ENCODE peak calls at places on chromosomes 1 and 21, in six cellular contexts. B is ecto neural progenitor cell; A is ureter; W is activated T-helper 1 cell treated with anti-CD3 and anti-CD28 coated beads, Interleukin-12 subunit alpha, Interleukin-12 subunit beta, Interleukin-2, Interleukin-4 antibody, amounts not matched to agents 30 ng/mL and 10 ng/mL and 1 ng/mL, durations not matched to agents 14 hours and 24 hours and 36 hours; N is lower lobe of right lung; U is GM19239. J is an unnamed sample.

GRCh38 chr1:36300526-36300925 is 5.6 kb upstream of the SH3D21 start:
- DNase-seq in B (no peak), A (no peak), W (no peak), N (no peak), U (no peak), J (no peak)

GRCh38 chr1:89953072-89953626 is 41.8 kb upstream of the ZNF326 start:
- DNase-seq in B (no peak), A (peak), W (no peak), N (no peak), U (no peak), J (no peak)

GRCh38 chr21:43193088-43193650 is 24.4 kb downstream of the CRYAA start:
- DNase-seq in B (peak), A (peak), W (no peak), N (no peak), U (no peak), J (peak)

GRCh38 chr1:109263234-109263596 is 13.9 kb downstream of the CELSR2 start:
- DNase-seq in B (no peak), A (peak), W (no peak), N (no peak), U (no peak), J (no peak)

GRCh38 chr1:196115641-196116040 is 492.6 kb downstream of the KCNT2 start:
- DNase-seq in B (no peak), A (no peak), W (no peak), N (no peak), U (no peak), J (no peak)

GRCh38 chr1:103529746-103530145 is 4.2 kb downstream of the RNPC3 start:
- DNase-seq in B (peak), A (no peak), W (no peak), N (no peak), U (no peak), J (no peak)

GRCh38 chr1:15410223-15410883 is 665 bp downstream of the EFHD2 start:
- DNase-seq in B (no peak), A (no peak), W (no peak), N (no peak), U (no peak), J (no peak)

GRCh38 chr1:244074559-244075171 is 23.6 kb downstream of the ZBTB18 start:
- DNase-seq in B (no peak), A (no peak), W (peak), N (no peak), U (peak), J (no peak)

GRCh38 chr1:5727191-5727590 is 265.0 kb downstream of the NPHP4 start:
- DNase-seq in B (no peak), A (no peak), W (no peak), N (no peak), U (no peak), J (no peak)

GRCh38 chr1:178599745-178600144 is 86.8 kb downstream of the TEX35 start:
- DNase-seq in B (no peak), A (no peak), W (no peak), N (no peak), U (no peak), J (no peak)

GRCh38 chr1:40755052-40755451 is 28.5 kb upstream of the KCNQ4 start:
- DNase-seq in B (no peak), A (no peak), W (no peak), N (no peak), U (no peak), J (no peak)

GRCh38 chr1:241608379-241609033 is 31.7 kb downstream of the CHML start:
- DNase-seq in B (no peak), A (no peak), W (no peak), N (no peak), U (no peak), J (no peak)